ENCODE peak calls at places on chromosome 18, in seven cellular contexts. E is endodermal cell, V is pancreas, H is tibial nerve, Q is esophagus squamous epithelium, O is neuronal stem cell, N is astrocyte. T is an unnamed sample.
A peak's percentile ranks its signal among the peaks of the same experiment; 100 is the strongest.

GRCh38 chr18:41767960-41768359 is 187.1 kb upstream of the PIK3C3 start:
- DNase-seq in E (peak; percentile 63), V (no peak), H (no peak), Q (no peak), O (no peak), N (peak; percentile 36), T (no peak)

GRCh38 chr18:60541661-60542060 is 169.1 kb upstream of the MC4R start:
- DNase-seq in E (no peak), V (no peak), H (no peak), Q (no peak), O (no peak), N (no peak), T (no peak)

GRCh38 chr18:46067431-46068007 is 4.5 kb downstream of the PSTPIP2 start:
- DNase-seq in E (no peak), V (peak; percentile 44), H (no peak), Q (no peak), O (no peak), N (no peak), T (no peak)

GRCh38 chr18:76708727-76709353 is 113.5 kb upstream of the ZNF236 start:
- DNase-seq in E (no peak), V (no peak), H (no peak), Q (no peak), O (no peak), N (no peak), T (no peak)

GRCh38 chr18:54636217-54636616 is 45.2 kb downstream of the DYNAP start:
- DNase-seq in E (no peak), V (no peak), H (no peak), Q (no peak), O (no peak), N (no peak), T (no peak)

GRCh38 chr18:44601447-44601846 is 79.2 kb upstream of the SETBP1 start:
- DNase-seq in E (no peak), V (no peak), H (no peak), Q (no peak), O (no peak), N (peak; percentile 79), T (no peak)

GRCh38 chr18:14945984-14946383 is 198.0 kb downstream of the ANKRD30B start:
- DNase-seq in E (no peak), V (no peak), H (no peak), Q (no peak), O (no peak), N (no peak), T (no peak)

GRCh38 chr18:72612894-72613537 is 68.9 kb upstream of the CBLN2 start:
- DNase-seq in E (no peak), V (no peak), H (no peak), Q (no peak), O (no peak), N (no peak), T (no peak)

GRCh38 chr18:59954746-59955145 is 55.0 kb downstream of the PMAIP1 start:
- DNase-seq in E (no peak), V (no peak), H (no peak), Q (no peak), O (no peak), N (peak; percentile 70), T (no peak)

GRCh38 chr18:75076286-75076685 is 132.7 kb downstream of the PTGR3 start:
- DNase-seq in E (no peak), V (no peak), H (no peak), Q (no peak), O (no peak), N (no peak), T (no peak)

GRCh38 chr18:55634545-55634944 is 46.6 kb upstream of the TCF4 start:
- DNase-seq in E (no peak), V (no peak), H (no peak), Q (no peak), O (no peak), N (peak; percentile 78), T (no peak)

GRCh38 chr18:3256693-3257626 is 5.0 kb upstream of the MYL12B start:
- DNase-seq in E (no peak), V (no peak), H (no peak), Q (no peak), O (no peak), N (peak; percentile 72), T (no peak)

GRCh38 chr18:13543811-13544732 is 182.3 kb downstream of the FAM210A start:
- DNase-seq in E (peak; percentile 26), V (no peak), H (no peak), Q (no peak), O (no peak), N (no peak), T (no peak)

GRCh38 chr18:76993573-76993972 is 139.0 kb downstream of the MBP start:
- DNase-seq in E (peak; percentile 27), V (no peak), H (no peak), Q (no peak), O (no peak), N (no peak), T (no peak)

GRCh38 chr18:24019641-24020331 is 5.2 kb downstream of the TTC39C start:
- DNase-seq in E (no peak), V (no peak), H (no peak), Q (no peak), O (no peak), N (peak; percentile 66), T (no peak)

GRCh38 chr18:61898576-61899205 is 5.9 kb upstream of the RNF152 start:
- DNase-seq in E (no peak), V (no peak), H (no peak), Q (no peak), O (no peak), N (no peak), T (no peak)

GRCh38 chr18:28512357-28512756 is 335.4 kb upstream of the CDH2 start:
- DNase-seq in E (no peak), V (no peak), H (no peak), Q (no peak), O (no peak), N (no peak), T (no peak)

GRCh38 chr18:32437080-32437834 is 33.4 kb downstream of the GAREM1 start:
- DNase-seq in E (no peak), V (no peak), H (no peak), Q (no peak), O (no peak), N (no peak), T (no peak)

GRCh38 chr18:74731097-74731496 is 133.4 kb downstream of the ZNF407 start:
- DNase-seq in E (no peak), V (no peak), H (no peak), Q (no peak), O (no peak), N (peak; percentile 81), T (no peak)

GRCh38 chr18:58230438-58231179 is 186.6 kb downstream of the NEDD4L start:
- DNase-seq in E (no peak), V (peak; percentile 49), H (no peak), Q (no peak), O (no peak), N (no peak), T (no peak)

GRCh38 chr18:58234359-58234741 is 190.3 kb downstream of the NEDD4L start:
- DNase-seq in E (no peak), V (peak; percentile 5), H (no peak), Q (no peak), O (no peak), N (no peak), T (no peak)

GRCh38 chr18:58231930-58232329 is 187.9 kb downstream of the NEDD4L start:
- DNase-seq in E (no peak), V (peak; percentile 18), H (no peak), Q (no peak), O (no peak), N (no peak), T (no peak)

GRCh38 chr18:58235001-58235436 is 191.0 kb downstream of the NEDD4L start:
- DNase-seq in E (no peak), V (no peak), H (no peak), Q (no peak), O (no peak), N (no peak), T (no peak)

DNA sequence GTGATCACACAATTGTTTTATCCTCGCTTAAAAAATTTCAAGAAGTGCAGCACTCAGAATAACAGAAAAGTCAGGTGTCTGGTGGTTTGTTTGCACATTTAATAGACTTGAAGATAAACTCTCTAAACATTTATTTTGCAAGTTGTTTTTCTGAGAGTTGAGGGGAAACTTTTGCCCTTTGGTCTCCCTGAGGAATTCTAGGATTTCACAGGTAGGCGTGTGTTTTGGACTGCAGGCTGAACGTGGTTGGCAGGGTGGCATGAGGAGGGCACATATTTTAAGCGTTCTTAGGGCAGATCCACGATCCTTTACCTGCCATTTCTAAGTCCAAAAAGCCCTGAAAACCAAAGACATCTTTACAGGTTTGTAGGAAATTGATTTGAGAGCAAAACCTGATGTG is 188.6 kb downstream of the NEDD4L start:
- DNase-seq in E (no peak), V (peak; percentile 5), H (no peak), Q (no peak), O (no peak), N (no peak), T (no peak)
- H3K4me3 ChIP-seq in E (no peak overlapping the region), V (no peak overlapping the region), H (no peak overlapping the region), Q (no peak overlapping the region), O (no peak overlapping the region), N (no peak overlapping the region), T (no peak overlapping the region)

DNA sequence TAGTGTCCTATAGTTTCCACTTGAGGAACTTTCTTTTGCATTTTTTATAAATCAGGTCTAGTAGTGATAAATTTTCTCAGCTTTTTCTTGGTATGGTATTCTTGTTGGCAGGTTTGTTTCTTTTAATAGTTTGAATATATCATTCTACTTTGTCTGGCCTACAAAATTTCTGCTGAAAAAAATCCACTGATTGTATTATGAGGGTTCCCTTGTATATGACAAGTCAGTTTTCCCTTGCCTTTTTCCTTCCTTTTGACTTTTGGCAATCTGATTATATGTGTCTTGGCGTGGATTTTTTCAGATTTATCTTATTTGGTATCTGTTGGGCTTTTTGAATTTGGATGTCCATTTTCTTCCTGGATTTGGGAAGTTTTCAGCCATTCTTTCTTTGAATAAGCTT is 41.9 kb downstream of the MOCOS start:
- DNase-seq in E (no peak), V (no peak), H (no peak), Q (no peak), O (no peak), N (no peak), T (no peak)
- H3K27ac ChIP-seq in E (no peak overlapping the region), V (no peak overlapping the region), H (no peak overlapping the region), Q (no peak overlapping the region), O (no peak overlapping the region), N (no peak overlapping the region), T (no peak overlapping the region)

GRCh38 chr18:78647018-78647417 is 332.6 kb upstream of the SALL3 start:
- DNase-seq in E (no peak), V (no peak), H (no peak), Q (no peak), O (no peak), N (no peak), T (no peak)
- H3K27me3 ChIP-seq in E (no peaks in the 10 kb centered on the region), V (no peaks in the 10 kb centered on the region), H (no peaks in the 10 kb centered on the region), Q (no peaks in the 10 kb centered on the region), O (no peaks in the 10 kb centered on the region), N (no peaks in the 10 kb centered on the region), T (no peaks in the 10 kb centered on the region)

GRCh38 chr18:47172476-47172875 is 3.7 kb downstream of the IER3IP1 start:
- DNase-seq in E (no peak), V (no peak), H (no peak), Q (no peak), O (no peak), N (no peak), T (no peak)

GRCh38 chr18:47168913-47169312 is 7.3 kb downstream of the IER3IP1 start:
- DNase-seq in E (no peak), V (no peak), H (no peak), Q (no peak), O (no peak), N (no peak), T (no peak)

GRCh38 chr18:47175895-47176575 is at the start of gene IER3IP1:
- DNase-seq in E (peak; percentile 97), V (peak; percentile 96), H (peak; percentile 73), Q (peak; percentile 25), O (peak; percentile 82), N (peak; percentile 81), T (peak; percentile 62)

GRCh38 chr18:47175283-47175894 is 775 bp downstream of the IER3IP1 start:
- DNase-seq in E (no peak), V (peak; percentile 24), H (no peak), Q (no peak), O (no peak), N (no peak), T (no peak)

GRCh38 chr18:47174545-47175116 is 1.5 kb downstream of the IER3IP1 start:
- DNase-seq in E (no peak), V (no peak), H (no peak), Q (no peak), O (no peak), N (no peak), T (no peak)
- H3K4me3 ChIP-seq in E (peak overlapping the region; percentile 97), V (no peak overlapping the region), H (peak overlapping the region; percentile 85), Q (peak overlapping the region; percentile 96), O (no peak overlapping the region), N (peak overlapping the region; percentile 94), T (peak overlapping the region; percentile 96)

T was measured in thoracic aorta.